ENCODE peak calls at places on chromosome 15, in seven cellular contexts. V, D, I, N, F, Z and B are unnamed samples.

GRCh38 chr15:55627730-55628368 is 39.7 kb upstream of the PYGO1 start:
- DNase-seq in Z (peak; percentile 65), D (no peak), V (peak; percentile 61), F (peak; percentile 94), I (no peak), N (peak; percentile 96), B (no peak)

GRCh38 chr15:35705030-35705884 is 159.3 kb upstream of the DPH6 start:
- DNase-seq in N (no peak), F (no peak), V (no peak), D (no peak), Z (no peak), I (no peak), B (no peak)

GRCh38 chr15:29695486-29696167 is 126.6 kb downstream of the TJP1 start:
- DNase-seq in I (peak; percentile 49), V (peak; percentile 43), Z (no peak), D (no peak), N (no peak), F (no peak), B (no peak)

GRCh38 chr15:70033529-70034140 is 64.1 kb downstream of the TLE3 start:
- DNase-seq in F (no peak), N (peak; percentile 30), V (peak; percentile 82), Z (no peak), I (peak; percentile 21), D (peak; percentile 64), B (no peak)

GRCh38 chr15:79680721-79681120 is 216.1 kb downstream of the MTHFS start:
- DNase-seq in F (no peak), N (peak; percentile 85), V (peak; percentile 61), Z (no peak), I (peak; percentile 89), D (no peak), B (no peak)

GRCh38 chr15:60781211-60781713 is 302.3 kb upstream of the ICE2 start:
- DNase-seq in F (no peak), I (no peak), V (no peak), N (no peak), Z (no peak), D (no peak), B (no peak)

GRCh38 chr15:77224352-77224751 is 153.4 kb upstream of the TSPAN3 start:
- DNase-seq in N (no peak), I (peak; percentile 62), Z (no peak), F (no peak), D (no peak), V (peak; percentile 96), B (no peak)

GRCh38 chr15:59632714-59633113 is 21.1 kb downstream of the GCNT3 start:
- DNase-seq in Z (no peak), I (peak; percentile 69), V (peak; percentile 17), N (no peak), F (no peak), D (no peak), B (no peak)

DNA sequence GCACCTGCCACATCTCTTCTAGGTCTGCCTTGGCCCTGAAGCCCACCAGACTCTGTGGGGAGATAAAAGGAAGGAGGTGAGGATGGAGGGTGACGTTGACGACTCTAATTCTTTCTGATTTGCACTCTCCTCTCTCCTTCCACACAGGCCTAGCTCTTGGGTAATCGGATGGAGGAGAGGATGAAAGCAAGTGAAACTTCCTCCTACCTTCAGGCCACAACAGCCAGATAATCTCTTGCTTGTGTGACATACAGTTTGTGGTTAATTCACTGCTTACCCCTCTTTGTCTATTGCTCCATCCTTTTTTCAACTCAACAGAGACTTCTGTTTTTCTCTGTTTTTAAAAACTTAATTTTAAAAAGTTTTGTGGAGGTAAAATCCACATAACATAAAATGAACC is 208.2 kb downstream of the SV2B start:
- DNase-seq in I (no peak), Z (no peak), V (no peak), F (no peak), D (no peak), N (no peak), B (no peak)
- H3K27me3 ChIP-seq in I (peaks cover 11% of the 10 kb centered on the region), Z (no peaks in the 10 kb centered on the region), V (no peaks in the 10 kb centered on the region), F (peaks cover 36% of the 10 kb centered on the region), D (no peaks in the 10 kb centered on the region), N (no peaks in the 10 kb centered on the region), B (peaks cover 33% of the 10 kb centered on the region)

GRCh38 chr15:97977734-97978133 is 17.2 kb downstream of the ARRDC4 start:
- DNase-seq in Z (no peak), D (no peak), V (no peak), N (peak; percentile 75), I (no peak), F (no peak), B (no peak)

GRCh38 chr15:97976129-97976528 is 15.6 kb downstream of the ARRDC4 start:
- DNase-seq in Z (no peak), D (no peak), V (no peak), N (no peak), F (no peak), I (no peak), B (no peak)

GRCh38 chr15:97979131-97979502 is 18.6 kb downstream of the ARRDC4 start:
- DNase-seq in I (no peak), N (no peak), V (no peak), Z (no peak), F (no peak), D (no peak), B (no peak)

GRCh38 chr15:97976766-97977503 is 16.4 kb downstream of the ARRDC4 start:
- DNase-seq in N (peak; percentile 82), V (no peak), F (no peak), Z (no peak), I (no peak), D (no peak), B (no peak)

DNA sequence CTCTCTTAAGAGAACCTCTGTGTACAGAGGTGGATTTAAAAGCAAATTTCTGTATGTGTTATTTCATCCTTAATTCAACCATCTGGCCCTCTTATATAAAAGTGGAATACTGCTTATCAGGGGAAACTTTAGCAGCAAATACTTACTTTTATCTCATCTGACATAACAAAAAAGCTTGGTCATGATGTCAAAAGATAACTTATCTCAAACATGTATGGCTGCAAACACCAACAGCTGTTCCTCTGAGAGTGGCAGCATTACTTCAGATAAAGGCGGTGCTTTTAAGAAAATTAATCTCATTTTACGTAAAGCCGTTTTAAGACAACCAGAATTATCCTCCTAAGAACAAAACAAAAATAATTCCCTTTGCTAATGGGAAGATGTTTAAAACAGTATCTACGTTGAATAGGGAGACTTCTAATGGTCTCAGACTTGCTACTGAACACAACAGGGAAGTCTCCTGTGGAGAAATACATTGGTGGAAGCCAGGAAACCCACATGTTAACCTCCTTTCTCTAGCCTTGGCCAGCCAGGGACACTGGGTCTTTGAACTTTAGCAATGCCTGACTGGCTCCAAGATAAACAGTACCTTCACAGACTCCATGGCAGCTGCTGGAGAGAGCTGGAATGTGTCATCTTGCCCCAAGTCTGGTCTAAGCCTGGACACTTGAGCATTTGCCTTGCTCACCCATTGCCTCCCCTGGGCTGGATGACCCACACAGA is 18.1 kb downstream of the ARRDC4 start:
- DNase-seq in Z (no peak), F (no peak), I (no peak), N (no peak), V (no peak), D (no peak), B (no peak)
- H3K27ac ChIP-seq in Z (no peak overlapping the region), F (no peak overlapping the region), I (no peak overlapping the region), N (no peak overlapping the region), V (no peak overlapping the region), D (peak overlapping the region; percentile 58), B (no peak overlapping the region)

GRCh38 chr15:63918317-63918672 is 84.5 kb upstream of the HERC1 start:
- DNase-seq in V (no peak), I (no peak), D (no peak), Z (no peak), N (peak; percentile 32), F (no peak), B (no peak)

GRCh38 chr15:63913786-63914185 is 80.0 kb upstream of the HERC1 start:
- DNase-seq in V (no peak), D (no peak), F (no peak), N (peak; percentile 44), I (no peak), Z (no peak), B (no peak)

GRCh38 chr15:63917588-63918316 is 84.0 kb upstream of the HERC1 start:
- DNase-seq in D (no peak), N (no peak), F (no peak), V (no peak), Z (peak; percentile 65), I (no peak), B (no peak)

GRCh38 chr15:63915209-63915887 is 81.6 kb upstream of the HERC1 start:
- DNase-seq in D (no peak), V (no peak), N (no peak), I (no peak), F (no peak), Z (peak; percentile 56), B (no peak)

DNA sequence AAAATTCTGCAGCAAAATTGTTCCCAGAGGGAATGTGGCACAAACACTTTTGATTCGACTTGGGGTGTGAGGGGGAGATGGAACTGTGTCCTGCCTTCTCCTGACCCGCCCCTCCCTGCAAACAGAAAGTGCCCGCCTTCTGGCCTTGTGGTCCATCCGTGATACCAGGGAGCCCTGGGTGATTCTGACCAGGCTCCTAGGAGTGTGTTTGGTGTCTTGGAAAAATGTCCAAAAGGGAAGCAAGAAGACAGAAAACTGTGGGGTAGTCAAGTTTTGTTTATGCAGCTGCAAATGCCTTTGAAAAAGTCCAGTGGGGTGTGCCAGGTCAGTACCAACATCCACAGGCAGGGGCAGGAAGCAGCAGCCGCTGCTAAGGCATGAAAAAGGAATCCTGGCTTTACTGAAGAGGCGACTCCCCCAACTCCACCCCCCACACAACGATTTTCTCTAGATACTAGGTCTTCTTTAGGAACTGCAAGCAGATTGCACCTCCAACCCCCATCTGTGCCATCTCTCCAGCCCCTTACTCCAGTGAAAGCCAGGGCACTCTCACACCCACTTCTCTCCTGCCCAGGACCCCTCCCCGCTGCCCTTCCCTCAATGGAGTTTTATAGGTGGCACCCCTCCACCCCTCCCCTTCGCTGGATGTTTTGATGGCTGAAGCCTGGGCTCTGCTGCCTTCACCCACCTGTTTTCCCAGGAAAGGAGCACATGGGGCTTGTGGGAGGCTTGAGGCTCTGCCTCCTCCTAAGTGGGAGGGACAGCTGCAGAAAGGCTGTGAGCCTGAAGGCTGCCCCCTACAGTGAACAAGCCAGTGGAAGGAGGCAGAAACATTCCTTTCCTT is 82.4 kb upstream of the HERC1 start:
- DNase-seq in I (peak; percentile 78), D (no peak), N (no peak), V (no peak), F (no peak), Z (peak; percentile 51), B (no peak)
- TF ChIP-seq CTCF in I (peak; percentile 37), D (peak; percentile 40), N (peak; percentile 40), V (no peak), F (no peak), Z (peak; percentile 27), B (peak; percentile 52)

DNA sequence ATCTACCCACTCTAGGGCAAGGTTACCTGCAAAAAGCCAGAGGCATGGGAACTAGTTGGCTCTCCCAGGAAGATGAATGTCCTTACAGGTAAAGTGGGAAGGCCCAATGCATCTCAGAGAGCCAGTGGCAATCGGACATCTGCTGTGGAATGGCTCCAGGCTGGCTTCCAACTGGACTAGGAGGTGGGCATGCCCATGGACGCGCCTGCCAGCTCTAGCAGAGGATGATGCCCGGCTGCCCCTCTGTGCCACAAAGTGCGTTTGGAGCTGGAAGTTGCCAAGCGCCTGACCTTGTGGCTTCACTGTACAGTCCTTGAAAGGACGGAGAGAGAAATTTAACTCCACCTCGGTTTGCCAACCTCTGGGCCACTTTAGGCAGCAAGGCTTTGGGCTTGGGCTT is 84.4 kb downstream of the NR2F2 start:
- DNase-seq in D (no peak), I (no peak), V (no peak), N (no peak), Z (no peak), F (no peak), B (no peak)
- H3K27me3 ChIP-seq in D (peaks cover 55% of the 10 kb centered on the region), I (peaks cover 100% of the 10 kb centered on the region), V (no peaks in the 10 kb centered on the region), N (peaks cover 75% of the 10 kb centered on the region), Z (peaks cover 24% of the 10 kb centered on the region), F (peaks cover 51% of the 10 kb centered on the region), B (peaks cover 100% of the 10 kb centered on the region)

GRCh38 chr15:40344631-40345120 is 3.9 kb upstream of the CCDC9B start:
- DNase-seq in F (no peak), N (peak; percentile 45), I (peak; percentile 72), Z (peak; percentile 82), D (peak; percentile 83), V (peak; percentile 74), B (no peak)
- H3K27ac ChIP-seq in F (no peak overlapping the region), N (no peak overlapping the region), I (no peak overlapping the region), Z (no peak overlapping the region), D (no peak overlapping the region), V (no peak overlapping the region), B (peak overlapping the region; percentile 99)